ENCODE peak calls at places on chromosomes 16 and 17, in nine cellular contexts. K, X, D, J, G, O, T, E and R are unnamed samples.

GRCh38 chr16:90046971-90047713 is 27.9 kb upstream of the DBNDD1 start:
- DNase-seq in K (no peak), X (no peak), D (peak), J (peak), G (no peak), O (no peak), T (no peak), E (peak), R (no peak)

GRCh38 chr17:69854381-69854780 is 220.6 kb upstream of the KCNJ16 start:
- DNase-seq in K (no peak), X (no peak), D (no peak), J (no peak), G (no peak), O (no peak), T (no peak), E (peak), R (no peak)

GRCh38 chr16:5234295-5235050 is 136.9 kb upstream of the EEF2KMT start:
- DNase-seq in K (no peak), X (no peak), D (no peak), J (no peak), G (no peak), O (no peak), T (no peak), E (no peak), R (no peak)

GRCh38 chr17:82858376-82859126 is 18.7 kb upstream of the ZNF750 start:
- DNase-seq in K (no peak), X (no peak), D (no peak), J (no peak), G (no peak), O (no peak), T (no peak), E (no peak), R (peak)

GRCh38 chr16:20792216-20792615 is 14.1 kb downstream of the ERI2 start:
- DNase-seq in K (no peak), X (no peak), D (no peak), J (no peak), G (no peak), O (no peak), T (no peak), E (peak), R (no peak)

GRCh38 chr17:18860161-18860972 is 2.4 kb downstream of the PRPSAP2 start:
- DNase-seq in K (peak), X (no peak), D (no peak), J (peak), G (no peak), O (no peak), T (no peak), E (peak), R (peak)

GRCh38 chr16:4314532-4315184 is 1.2 kb upstream of the GLIS2 start:
- DNase-seq in K (peak), X (no peak), D (no peak), J (no peak), G (no peak), O (no peak), T (peak), E (peak), R (no peak)

GRCh38 chr17:33628500-33629336 is 335.6 kb upstream of the ASIC2 start:
- DNase-seq in K (no peak), X (no peak), D (no peak), J (no peak), G (no peak), O (no peak), T (no peak), E (no peak), R (no peak)

GRCh38 chr16:23269248-23270091 is 32.6 kb upstream of the SCNN1B start:
- DNase-seq in K (no peak), X (no peak), D (no peak), J (no peak), G (no peak), O (no peak), T (no peak), E (no peak), R (no peak)